ENCODE peak calls at places on chromosome 22, in nine cellular contexts. U, Q, J, D, C, R, H, G and Z are unnamed samples.

GRCh38 chr22:26565889-26566288 is 24.0 kb downstream of the TPST2 start:
- DNase-seq in R (no peak), J (no peak), G (no peak), H (no peak), U (no peak), D (no peak), Q (no peak), C (no peak), Z (no peak)

GRCh38 chr22:19463491-19464469 is 15.2 kb downstream of the UFD1 start:
- DNase-seq in H (no peak), D (no peak), C (no peak), J (peak), Q (no peak), G (no peak), R (peak), U (no peak), Z (no peak)

GRCh38 chr22:29203456-29203855 is 2.2 kb upstream of the EMID1 start:
- DNase-seq in H (no peak), G (no peak), D (no peak), J (no peak), U (no peak), Q (no peak), C (no peak), R (no peak), Z (peak)

GRCh38 chr22:32378703-32379272 is 21.1 kb downstream of the RFPL3 start:
- DNase-seq in D (no peak), U (peak), Q (no peak), G (no peak), H (peak), C (peak), J (no peak), R (no peak), Z (peak)

GRCh38 chr22:20642668-20643179 is 131.2 kb upstream of the SERPIND1 start:
- DNase-seq in U (no peak), C (no peak), D (no peak), G (no peak), Q (no peak), J (no peak), H (no peak), R (no peak), Z (peak)

GRCh38 chr22:28034145-28034759 is 115.2 kb upstream of the PITPNB start:
- DNase-seq in J (no peak), C (no peak), G (no peak), R (no peak), D (peak), Q (no peak), H (no peak), U (no peak), Z (peak)

GRCh38 chr22:21106000-21106399 is 60.3 kb downstream of the LRRC74B start:
- DNase-seq in G (no peak), J (no peak), C (no peak), U (no peak), H (no peak), D (no peak), Q (no peak), R (no peak), Z (no peak)

GRCh38 chr22:19815823-19816290 is 38.8 kb downstream of the GNB1L start:
- DNase-seq in H (no peak), J (no peak), D (no peak), R (no peak), U (no peak), Q (no peak), C (no peak), G (no peak), Z (peak)

GRCh38 chr22:19997561-19998231 is 18.9 kb downstream of the ARVCF start:
- DNase-seq in G (no peak), D (no peak), U (no peak), R (peak), C (no peak), Q (no peak), J (no peak), H (no peak), Z (no peak)

GRCh38 chr22:49664371-49664881 is 163.2 kb downstream of the BRD1 start:
- DNase-seq in Q (peak), J (no peak), R (no peak), U (no peak), C (no peak), G (peak), D (no peak), H (no peak), Z (peak)

GRCh38 chr22:46432164-46433068 is 96.9 kb downstream of the TRMU start:
- DNase-seq in R (no peak), D (no peak), G (peak), J (no peak), C (peak), H (no peak), Q (no peak), U (no peak), Z (no peak)

GRCh38 chr22:44491666-44492405 is 6.2 kb downstream of the RTL6 start:
- DNase-seq in J (no peak), G (no peak), D (no peak), R (no peak), C (no peak), Q (no peak), U (no peak), H (no peak), Z (no peak)

GRCh38 chr22:50302564-50302963 is 4.9 kb downstream of the PLXNB2 start:
- DNase-seq in J (no peak), Q (no peak), H (no peak), G (no peak), C (no peak), R (peak), D (no peak), U (no peak), Z (no peak)

GRCh38 chr22:17980638-17981051 is 43.7 kb downstream of the MICAL3 start:
- DNase-seq in H (no peak), J (no peak), U (no peak), Q (no peak), R (peak), G (no peak), C (peak), D (no peak), Z (no peak)

GRCh38 chr22:36922097-36922608 is 8.7 kb downstream of the CSF2RB start:
- DNase-seq in G (no peak), J (no peak), Q (no peak), U (no peak), H (no peak), C (no peak), D (no peak), R (no peak), Z (peak)
- H3K27ac ChIP-seq in G (no peak), J (no peak), Q (no peak), U (no peak), H (no peak), C (peak), D (no peak), R (no peak), Z (no peak)

GRCh38 chr22:23857606-23858483 is at the start of gene SLC2A11:
- DNase-seq in H (peak), Q (peak), R (peak), U (peak), G (peak), C (peak), D (peak), J (peak), Z (peak)

GRCh38 chr22:23862103-23862502 is 4.4 kb downstream of the SLC2A11 start:
- DNase-seq in Q (no peak), H (peak), G (no peak), U (no peak), J (peak), R (no peak), D (peak), C (peak), Z (peak)

GRCh38 chr22:23859201-23859600 is 1.5 kb downstream of the SLC2A11 start:
- DNase-seq in H (no peak), Q (no peak), J (peak), C (no peak), D (no peak), U (no peak), R (no peak), G (no peak), Z (no peak)

GRCh38 chr22:23858484-23858815 is 775 bp downstream of the SLC2A11 start:
- DNase-seq in R (no peak), Q (no peak), U (no peak), C (no peak), D (no peak), H (no peak), J (no peak), G (no peak), Z (no peak)

GRCh38 chr22:23856721-23857605 is 712 bp upstream of the SLC2A11 start:
- DNase-seq in G (no peak), R (peak), U (peak), J (peak), H (no peak), D (no peak), Q (peak), C (no peak), Z (peak)
- TF ChIP-seq CTCF in G (no peak), R (no peak), U (no peak), J (no peak), H (peak), D (no peak), Q (no peak), C (no peak), Z (peak)

DNA sequence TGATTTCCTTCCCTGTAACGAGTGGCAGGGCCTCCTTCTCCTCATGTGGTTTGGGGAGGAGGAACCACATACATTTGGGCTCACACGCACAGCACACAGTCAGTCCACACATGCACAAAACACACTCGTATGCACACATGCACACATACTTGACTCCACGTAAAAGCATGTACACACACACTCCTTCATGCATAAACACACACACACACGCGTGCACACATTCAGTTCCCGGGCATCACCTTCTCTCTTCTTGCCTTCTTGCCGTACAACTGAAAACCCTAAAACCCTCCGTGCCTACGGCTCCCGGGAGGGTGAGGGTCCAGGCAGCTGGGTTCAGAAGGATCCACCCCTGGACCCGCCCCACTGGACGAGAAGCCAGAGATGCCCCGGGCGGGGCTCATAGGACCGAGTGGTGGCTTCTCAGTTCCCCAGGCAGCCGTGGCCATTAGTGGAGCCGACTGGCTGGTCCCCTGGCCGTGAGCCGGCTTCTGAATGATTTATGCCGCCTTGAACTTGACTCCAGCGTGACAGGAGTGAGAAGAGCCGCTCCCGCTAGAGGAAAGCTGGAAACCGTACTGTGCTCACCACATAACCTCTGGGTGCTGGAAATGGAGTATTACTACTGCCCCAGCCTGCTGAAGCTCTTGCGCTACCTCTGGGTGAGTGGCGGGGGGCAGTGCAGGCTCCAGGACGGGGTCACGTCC is 117.4 kb downstream of the KIAA1671 start:
- DNase-seq in Q (no peak), D (no peak), H (no peak), G (no peak), R (no peak), J (no peak), C (no peak), U (no peak), Z (no peak)
- H3K27ac ChIP-seq in Q (no peak), D (no peak), H (no peak), G (no peak), R (no peak), J (no peak), C (no peak), U (no peak), Z (no peak)

GRCh38 chr22:43090130-43090789 is 1.1 kb upstream of the TTLL1 start:
- DNase-seq in G (no peak), J (peak), C (peak), Q (no peak), D (peak), U (peak), R (no peak), H (peak), Z (no peak)
- TF ChIP-seq CTCF in G (peak), J (peak), C (peak), Q (peak), D (no peak), U (peak), R (peak), H (peak), Z (no peak)

GRCh38 chr22:41123151-41123550 is 30.8 kb downstream of the EP300 start:
- DNase-seq in D (no peak), C (no peak), U (no peak), Q (no peak), J (no peak), G (no peak), R (no peak), H (no peak), Z (no peak)
- H3K27ac ChIP-seq in D (no peak), C (no peak), U (peak), Q (no peak), J (no peak), G (peak), R (no peak), H (no peak), Z (no peak)

GRCh38 chr22:38056969-38057841 is at the start of gene PICK1:
- DNase-seq in C (peak), Q (peak), D (peak), G (peak), U (peak), J (peak), R (peak), H (peak), Z (peak)
- TF ChIP-seq CTCF in C (no peak), Q (peak), D (no peak), G (no peak), U (no peak), J (peak), R (no peak), H (no peak), Z (no peak)

DNA sequence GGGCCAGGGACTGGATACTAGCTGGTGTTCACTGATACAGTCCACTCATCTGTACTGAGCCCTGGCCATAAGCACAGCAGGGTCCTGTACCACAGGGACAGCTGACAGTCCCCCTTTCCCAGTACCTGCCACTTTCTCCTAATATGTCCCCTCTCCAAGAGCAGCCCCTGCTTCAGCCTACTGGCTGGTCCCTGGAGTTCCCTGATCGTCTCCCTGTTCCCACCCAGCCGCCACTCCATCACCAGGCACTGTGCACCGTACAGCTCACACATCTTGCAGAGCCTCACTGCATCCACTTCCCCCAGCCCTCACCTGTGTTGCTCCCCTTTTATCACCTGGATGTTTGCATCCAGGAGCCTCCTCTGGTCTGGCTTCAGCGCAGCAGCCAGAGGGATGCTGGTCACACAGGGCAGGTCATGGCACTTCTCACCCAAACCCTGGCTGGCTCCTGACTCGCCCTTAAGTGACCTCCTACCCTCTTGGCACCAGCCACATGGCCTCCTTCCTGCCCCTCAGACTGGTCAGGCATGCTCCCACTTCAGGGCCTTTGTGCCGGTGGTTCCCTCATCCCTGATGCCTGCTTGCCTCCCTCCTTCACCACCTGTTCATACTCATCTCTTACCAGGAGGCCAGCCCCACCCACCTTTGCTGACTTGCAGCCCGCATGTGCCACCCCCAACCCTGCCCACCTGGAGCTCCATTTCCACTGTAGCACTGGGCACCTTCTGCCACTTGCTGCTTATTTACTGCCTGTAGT is 19.9 kb downstream of the GNAZ start:
- DNase-seq in J (no peak), R (no peak), U (no peak), H (no peak), D (no peak), G (no peak), C (no peak), Q (no peak), Z (no peak)
- H3K27ac ChIP-seq in J (no peak), R (no peak), U (no peak), H (no peak), D (no peak), G (no peak), C (no peak), Q (no peak), Z (no peak)

GRCh38 chr22:31083923-31084810 is 3.0 kb downstream of the SMTN start:
- DNase-seq in D (no peak), H (no peak), J (no peak), C (no peak), U (no peak), G (no peak), R (peak), Q (no peak), Z (no peak)

GRCh38 chr22:31086703-31087330 is 5.7 kb downstream of the SMTN start:
- DNase-seq in R (no peak), U (no peak), C (no peak), Q (no peak), H (no peak), G (peak), J (no peak), D (no peak), Z (no peak)

GRCh38 chr22:31084811-31085492 is 3.8 kb downstream of the SMTN start:
- DNase-seq in D (peak), C (peak), H (peak), Q (peak), G (peak), J (peak), U (no peak), R (peak), Z (peak)

GRCh38 chr22:31085928-31086327 is 4.8 kb downstream of the SMTN start:
- DNase-seq in Q (no peak), J (no peak), R (no peak), C (no peak), G (no peak), D (no peak), H (no peak), U (no peak), Z (no peak)

GRCh38 chr22:31085493-31085824 is 4.3 kb downstream of the SMTN start:
- DNase-seq in R (peak), J (peak), C (peak), G (peak), D (no peak), H (no peak), U (no peak), Q (no peak), Z (peak)
- TF ChIP-seq CTCF in R (peak), J (no peak), C (no peak), G (peak), D (no peak), H (no peak), U (peak), Q (no peak), Z (peak)

GRCh38 chr22:40183029-40183581 is 5.4 kb downstream of the TNRC6B start:
- DNase-seq in H (peak), G (no peak), D (no peak), J (peak), Q (no peak), R (no peak), U (peak), C (peak), Z (no peak)
- H3K27ac ChIP-seq in H (peak), G (peak), D (peak), J (peak), Q (peak), R (peak), U (no peak), C (peak), Z (peak)

GRCh38 chr22:24434472-24435322 is 7.3 kb downstream of the ADORA2A start:
- DNase-seq in J (peak), G (no peak), Q (no peak), U (no peak), D (no peak), C (peak), H (peak), R (no peak), Z (peak)
- TF ChIP-seq CTCF in J (no peak), G (no peak), Q (no peak), U (no peak), D (no peak), C (no peak), H (no peak), R (no peak), Z (no peak)